ENCODE peak calls at places on chromosomes 16 and 17, in ten cellular contexts. N is CD8-positive, alpha-beta memory T cell; J is mesendoderm; W is cardiac muscle cell; Z is kidney epithelial cell; M is transverse colon; B is body of pancreas; O is uterus; P is neural progenitor cell; G is PC-9. V is an unnamed sample.

GRCh38 chr17:83096401-83097220 is 17.2 kb downstream of the METRNL start:
- DNase-seq in O (no peak), B (peak; percentile 90), J (no peak), N (no peak), Z (no peak), P (no peak), W (no peak), G (peak; percentile 73), M (peak; percentile 61), V (peak; percentile 55)

GRCh38 chr17:76142044-76143041 is 1.3 kb upstream of the FOXJ1 start:
- DNase-seq in P (peak; percentile 53), Z (no peak), M (no peak), N (no peak), W (no peak), B (no peak), J (no peak), G (no peak), O (no peak), V (no peak)

GRCh38 chr17:57523926-57524634 is 221.0 kb downstream of the CCDC182 start:
- DNase-seq in P (no peak), G (no peak), Z (no peak), J (no peak), N (no peak), B (peak; percentile 71), O (no peak), W (no peak), M (no peak), V (no peak)

GRCh38 chr17:17382060-17382449 is 78.9 kb downstream of the NT5M start:
- DNase-seq in J (no peak), M (no peak), Z (no peak), N (no peak), B (no peak), O (no peak), P (no peak), W (no peak), G (no peak), V (no peak)

GRCh38 chr16:30691907-30692306 is 7.1 kb upstream of the SRCAP start:
- DNase-seq in N (no peak), O (no peak), B (no peak), J (no peak), W (no peak), M (no peak), G (no peak), P (peak; percentile 15), Z (no peak), V (no peak)

GRCh38 chr17:66426397-66427033 is 124.1 kb downstream of the PRKCA start:
- DNase-seq in P (no peak), G (no peak), N (peak; percentile 67), M (peak; percentile 26), B (no peak), Z (no peak), O (no peak), J (peak; percentile 66), W (no peak), V (no peak)

GRCh38 chr17:55110521-55110920 is 142.0 kb downstream of the STXBP4 start:
- DNase-seq in B (no peak), J (no peak), W (no peak), Z (no peak), M (no peak), P (no peak), N (no peak), G (no peak), O (no peak), V (no peak)

GRCh38 chr17:6429266-6429665 is 5.7 kb downstream of the AIPL1 start:
- DNase-seq in M (no peak), B (no peak), N (no peak), P (peak; percentile 86), J (no peak), W (no peak), G (no peak), O (no peak), Z (no peak), V (no peak)

GRCh38 chr17:37741334-37742113 is 3.3 kb downstream of the HNF1B start:
- DNase-seq in P (no peak), B (no peak), G (no peak), Z (no peak), O (no peak), M (no peak), N (no peak), J (no peak), W (no peak), V (no peak)

GRCh38 chr17:37742114-37742761 is 2.6 kb downstream of the HNF1B start:
- DNase-seq in Z (no peak), O (no peak), B (peak; percentile 39), J (peak; percentile 63), G (no peak), N (peak; percentile 1), P (peak; percentile 75), W (peak; percentile 46), M (no peak), V (peak; percentile 67)

GRCh38 chr17:37743875-37744632 is 805 bp downstream of the HNF1B start:
- DNase-seq in G (no peak), Z (no peak), N (peak; percentile 4), J (peak; percentile 64), W (peak; percentile 47), O (no peak), P (peak; percentile 79), B (peak; percentile 45), M (peak; percentile 42), V (peak; percentile 55)

GRCh38 chr17:37743612-37743874 is 1.3 kb downstream of the HNF1B start:
- DNase-seq in J (no peak), Z (no peak), O (no peak), M (peak; percentile 73), G (no peak), P (peak; percentile 66), W (no peak), N (peak; percentile 1), B (peak; percentile 63), V (peak; percentile 80)

GRCh38 chr17:37742762-37743611 is 1.9 kb downstream of the HNF1B start:
- DNase-seq in G (no peak), W (peak; percentile 34), N (peak; percentile 10), J (peak; percentile 54), O (no peak), Z (no peak), P (peak; percentile 59), M (peak; percentile 31), B (peak; percentile 46), V (no peak)
- H3K27me3 ChIP-seq in G (peaks cover 52% of the 10 kb centered on the region), W (peaks cover 100% of the 10 kb centered on the region), N (peaks cover 67% of the 10 kb centered on the region), J (peaks cover 68% of the 10 kb centered on the region), O (peaks cover 8% of the 10 kb centered on the region), Z (no peaks in the 10 kb centered on the region), P (peaks cover 100% of the 10 kb centered on the region), M (peaks cover 92% of the 10 kb centered on the region), B (no peaks in the 10 kb centered on the region), V (no peaks in the 10 kb centered on the region)

DNA sequence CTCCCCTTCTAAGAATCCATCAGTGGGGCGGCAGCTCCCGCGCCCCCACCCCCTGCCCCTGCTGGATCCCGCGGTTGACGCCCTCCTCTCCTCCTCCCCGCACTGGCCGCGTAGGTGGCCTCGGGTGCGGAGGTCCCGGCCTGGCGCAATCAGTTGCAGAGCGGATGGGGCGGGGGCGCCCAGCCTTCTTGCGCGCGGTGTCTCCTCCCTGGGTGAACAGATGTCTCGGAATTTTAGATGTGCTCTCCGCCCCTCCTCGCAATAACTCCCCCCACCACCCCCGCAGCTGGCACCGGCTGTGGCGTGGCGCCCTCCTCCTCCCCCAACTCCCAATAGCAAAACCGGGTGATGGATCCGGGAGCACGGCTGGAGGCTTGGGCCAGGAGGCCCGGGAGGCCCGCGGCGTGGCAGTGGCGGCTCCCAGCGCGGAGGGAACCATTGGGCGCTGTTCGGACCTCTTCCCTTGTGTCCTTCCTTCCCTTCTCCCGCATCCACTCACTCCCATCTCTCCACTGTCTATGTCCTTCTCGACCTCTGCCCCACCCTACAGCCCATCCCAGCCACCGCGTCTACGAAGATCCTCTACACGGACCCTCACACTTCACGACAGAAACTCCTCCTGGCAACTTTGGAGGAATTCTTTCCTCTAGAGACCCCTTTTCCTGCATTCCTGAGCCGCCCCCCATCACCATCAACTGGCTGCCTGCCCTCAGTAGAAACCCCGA is 11.0 kb downstream of the NEUROD2 start:
- DNase-seq in W (no peak), B (no peak), M (no peak), O (no peak), J (no peak), N (no peak), Z (no peak), P (no peak), G (no peak), V (no peak)
- H3K27me3 ChIP-seq in W (peaks cover 100% of the 10 kb centered on the region), B (peaks cover 61% of the 10 kb centered on the region), M (peaks cover 100% of the 10 kb centered on the region), O (peaks cover 25% of the 10 kb centered on the region), J (peaks cover 76% of the 10 kb centered on the region), N (peaks cover 77% of the 10 kb centered on the region), Z (peaks cover 88% of the 10 kb centered on the region), P (peaks cover 100% of the 10 kb centered on the region), G (peaks cover 82% of the 10 kb centered on the region), V (no peaks in the 10 kb centered on the region)

DNA sequence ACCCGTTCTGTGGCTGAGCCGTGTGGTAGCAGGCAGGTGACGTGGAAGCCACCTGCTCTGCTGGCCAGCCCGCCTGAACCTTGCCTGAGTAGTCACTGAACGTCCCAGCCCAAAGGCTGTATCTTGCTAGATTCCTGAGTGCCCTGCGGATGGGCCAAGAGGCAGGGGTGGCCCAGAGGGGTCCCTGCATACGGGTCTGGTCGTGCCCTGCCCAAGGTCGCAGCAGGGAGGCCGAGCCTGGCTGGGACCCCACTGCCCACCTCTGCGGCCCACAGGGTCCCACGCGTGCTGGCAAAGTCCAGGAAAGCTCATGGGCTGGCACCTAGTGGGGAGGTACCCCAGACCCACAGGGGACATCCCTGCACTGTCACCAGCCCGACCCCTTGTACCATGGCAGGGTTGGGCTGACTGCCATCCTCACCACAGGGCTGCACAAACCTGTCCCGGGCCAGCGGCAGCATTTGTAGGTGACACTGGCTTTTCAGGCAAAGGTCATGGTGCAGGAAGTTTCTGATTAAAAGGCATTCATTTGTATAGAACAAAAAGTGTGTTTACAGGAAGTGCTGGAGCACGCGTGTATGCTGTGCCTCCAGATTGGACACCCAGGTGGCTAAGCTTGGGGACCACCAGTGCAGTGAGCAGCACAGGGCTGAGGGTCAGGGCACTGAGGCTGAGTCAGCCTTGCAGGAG is 45.1 kb upstream of the ZC3H18 start:
- DNase-seq in W (no peak), M (no peak), B (peak; percentile 63), N (no peak), O (no peak), Z (no peak), J (no peak), P (no peak), G (no peak), V (no peak)
- H3K27me3 ChIP-seq in W (no peaks in the 10 kb centered on the region), M (peaks cover 6% of the 10 kb centered on the region), B (no peaks in the 10 kb centered on the region), N (no peaks in the 10 kb centered on the region), O (no peaks in the 10 kb centered on the region), Z (peaks cover 4% of the 10 kb centered on the region), J (no peaks in the 10 kb centered on the region), P (no peaks in the 10 kb centered on the region), G (no peaks in the 10 kb centered on the region), V (no peaks in the 10 kb centered on the region)

GRCh38 chr16:86199182-86199581 is 300.2 kb downstream of the IRF8 start:
- DNase-seq in W (no peak), M (no peak), B (no peak), O (no peak), Z (no peak), P (no peak), G (no peak), J (no peak), N (no peak), V (no peak)

GRCh38 chr16:86202267-86202666 is 303.3 kb downstream of the IRF8 start:
- DNase-seq in W (no peak), P (no peak), G (no peak), M (no peak), J (no peak), B (no peak), N (no peak), O (no peak), Z (no peak), V (no peak)

GRCh38 chr16:86199871-86200700 is 301.1 kb downstream of the IRF8 start:
- DNase-seq in W (no peak), Z (no peak), B (no peak), P (no peak), M (peak; percentile 53), G (no peak), J (no peak), O (no peak), N (no peak), V (no peak)

GRCh38 chr16:86201746-86202145 is 302.8 kb downstream of the IRF8 start:
- DNase-seq in W (no peak), G (no peak), P (no peak), Z (no peak), M (no peak), N (no peak), B (no peak), O (no peak), J (no peak), V (no peak)

GRCh38 chr16:86200722-86201121 is 301.8 kb downstream of the IRF8 start:
- DNase-seq in B (no peak), M (no peak), J (peak; percentile 18), W (no peak), O (no peak), Z (no peak), G (no peak), N (no peak), P (no peak), V (no peak)
- H3K27me3 ChIP-seq in B (no peaks in the 10 kb centered on the region), M (peaks cover 57% of the 10 kb centered on the region), J (no peaks in the 10 kb centered on the region), W (no peaks in the 10 kb centered on the region), O (no peaks in the 10 kb centered on the region), Z (peaks cover 35% of the 10 kb centered on the region), G (peaks cover 92% of the 10 kb centered on the region), N (peaks cover 5% of the 10 kb centered on the region), P (peaks cover 6% of the 10 kb centered on the region), V (no peaks in the 10 kb centered on the region)

V was measured in Peyer's patch.